ENCODE peak calls at places on chromosomes 13 and 19, in six cellular contexts. One of them, this sample, is unnamed.

GRCh38 chr13:109427148-109427547 is 359.2 kb downstream of the IRS2 start:
- DNase-seq in K562: no peak
- DNase-seq in HepG2: no peak
- DNase-seq in HL-60: no peak
- DNase-seq in SK-N-SH: no peak
- DNase-seq in GM12878: no peak
- DNase-seq in this sample: no peak

GRCh38 chr13:23707674-23708073 is 137.5 kb downstream of the TNFRSF19 start:
- DNase-seq in K562: no peak
- DNase-seq in HepG2: no peak
- DNase-seq in HL-60: no peak
- DNase-seq in SK-N-SH: no peak
- DNase-seq in GM12878: no peak
- DNase-seq in this sample: no peak

GRCh38 chr19:16340092-16340491 is 15.5 kb downstream of the KLF2 start:
- DNase-seq in K562: no peak
- DNase-seq in HepG2: peak
- DNase-seq in HL-60: no peak
- DNase-seq in SK-N-SH: no peak
- DNase-seq in GM12878: no peak
- DNase-seq in this sample: no peak

GRCh38 chr19:57280913-57281425 is 684 bp downstream of the ZNF460 start:
- DNase-seq in K562: no peak
- DNase-seq in HepG2: no peak
- DNase-seq in HL-60: peak
- DNase-seq in SK-N-SH: peak
- DNase-seq in GM12878: no peak
- DNase-seq in this sample: no peak

GRCh38 chr13:50441141-50441540 is 402.4 kb downstream of the DLEU7 start:
- DNase-seq in K562: no peak
- DNase-seq in HepG2: no peak
- DNase-seq in HL-60: no peak
- DNase-seq in SK-N-SH: no peak
- DNase-seq in GM12878: no peak
- DNase-seq in this sample: no peak

GRCh38 chr13:80037505-80037888 is 303.4 kb downstream of the SPRY2 start:
- DNase-seq in K562: no peak
- DNase-seq in HepG2: no peak
- DNase-seq in HL-60: no peak
- DNase-seq in SK-N-SH: no peak
- DNase-seq in GM12878: no peak
- DNase-seq in this sample: no peak

GRCh38 chr13:92677571-92677970 is 549.0 kb upstream of the GPC6 start:
- DNase-seq in K562: no peak
- DNase-seq in HepG2: no peak
- DNase-seq in HL-60: no peak
- DNase-seq in SK-N-SH: no peak
- DNase-seq in GM12878: no peak
- DNase-seq in this sample: no peak

GRCh38 chr13:88979465-88980180 is 1308.5 kb downstream of the SLITRK5 start:
- DNase-seq in K562: no peak
- DNase-seq in HepG2: no peak
- DNase-seq in HL-60: no peak
- DNase-seq in SK-N-SH: peak
- DNase-seq in GM12878: no peak
- DNase-seq in this sample: no peak

GRCh38 chr13:101648766-101649489 is 196.5 kb downstream of the ITGBL1 start:
- DNase-seq in K562: no peak
- DNase-seq in HepG2: no peak
- DNase-seq in HL-60: no peak
- DNase-seq in SK-N-SH: no peak
- DNase-seq in GM12878: no peak
- DNase-seq in this sample: no peak

DNA sequence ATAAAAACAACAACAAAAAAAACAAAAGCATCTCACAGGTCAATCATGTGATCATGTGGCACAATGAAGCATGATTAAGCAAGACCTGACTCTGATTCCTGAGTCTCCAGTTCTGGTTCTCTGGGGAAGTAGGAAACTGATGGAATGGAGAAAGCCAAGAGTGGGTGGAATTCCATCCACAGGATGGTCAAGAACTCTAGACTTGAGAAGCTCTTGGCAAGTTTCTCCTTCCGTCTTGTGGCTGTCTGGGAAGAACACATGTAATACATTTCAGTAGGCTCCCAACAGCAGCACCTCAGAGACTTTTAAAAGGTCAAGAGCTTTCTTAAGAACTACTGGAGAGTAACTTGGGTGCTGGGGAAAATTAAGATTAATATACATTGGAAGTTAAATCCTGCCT is 78.6 kb upstream of the TSHZ3 start:
- DNase-seq in K562: no peak
- DNase-seq in HepG2: no peak
- DNase-seq in HL-60: no peak
- DNase-seq in SK-N-SH: no peak
- DNase-seq in GM12878: no peak
- DNase-seq in this sample: no peak
- TF ChIP-seq GABPA in K562: no peak
- TF ChIP-seq GABPA in HepG2: no peak
- TF ChIP-seq GABPA in HL-60: no peak
- TF ChIP-seq GABPA in SK-N-SH: no peak
- TF ChIP-seq GABPA in GM12878: no peak
- TF ChIP-seq GABPA in this sample: no peak

DNA sequence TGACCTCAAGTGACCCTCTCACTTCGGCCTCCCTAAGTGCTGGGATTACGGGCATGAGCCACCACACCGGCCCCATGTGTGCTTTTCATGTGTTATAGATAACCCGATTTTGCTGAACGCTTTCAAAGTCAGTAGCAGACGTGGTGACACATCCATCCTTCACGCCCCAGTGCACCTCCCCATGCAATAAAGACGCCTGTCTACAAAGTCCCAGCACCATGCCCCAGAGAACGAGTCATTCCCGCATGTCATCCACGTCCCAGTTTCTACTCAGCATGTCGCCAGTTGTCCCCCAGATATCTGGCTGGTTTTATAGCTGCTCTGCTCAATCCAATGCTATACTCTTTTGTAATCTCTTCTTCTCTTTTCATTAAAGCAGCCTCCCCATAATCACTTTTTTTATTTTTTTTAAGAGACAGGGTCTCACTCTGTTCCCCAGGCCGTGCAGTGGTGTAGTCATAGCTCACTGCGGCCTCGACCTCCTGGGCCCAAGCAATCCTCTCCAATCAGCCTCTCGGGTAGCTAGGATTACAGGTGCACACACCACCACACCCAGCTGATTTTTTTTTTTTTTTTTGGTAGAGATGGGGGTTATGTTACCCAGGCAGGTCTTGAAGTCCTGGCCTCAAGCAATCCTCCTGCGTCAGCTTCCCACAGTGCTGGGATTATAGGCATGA is 42.5 kb downstream of the DNM2 start:
- DNase-seq in K562: no peak
- DNase-seq in HepG2: no peak
- DNase-seq in HL-60: no peak
- DNase-seq in SK-N-SH: no peak
- DNase-seq in GM12878: no peak
- DNase-seq in this sample: no peak
- TF ChIP-seq GABPA in K562: no peak
- TF ChIP-seq GABPA in HepG2: no peak
- TF ChIP-seq GABPA in HL-60: no peak
- TF ChIP-seq GABPA in SK-N-SH: no peak
- TF ChIP-seq GABPA in GM12878: no peak
- TF ChIP-seq GABPA in this sample: no peak

DNA sequence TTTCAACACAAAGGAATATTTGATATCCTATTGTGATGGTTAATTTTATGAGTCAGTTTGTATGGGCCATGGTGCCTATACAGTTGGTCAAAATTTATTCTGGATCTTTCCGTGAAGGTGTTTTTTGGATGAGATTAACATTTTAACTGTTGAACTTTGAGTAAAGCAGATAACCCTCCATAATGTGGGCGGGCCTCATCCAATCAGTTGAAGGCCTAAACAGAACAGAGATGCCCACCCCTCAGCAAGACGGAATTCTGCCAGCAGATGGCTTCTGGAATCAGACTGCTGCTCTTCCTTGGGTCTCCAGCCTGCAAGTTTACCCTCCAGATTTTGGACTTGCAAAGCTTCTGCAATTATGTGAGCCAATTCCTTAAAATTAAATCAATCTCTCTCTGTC is 16.0 kb downstream of the CSNK1A1L start:
- DNase-seq in K562: no peak
- DNase-seq in HepG2: no peak
- DNase-seq in HL-60: no peak
- DNase-seq in SK-N-SH: no peak
- DNase-seq in GM12878: no peak
- DNase-seq in this sample: no peak
- TF ChIP-seq GABPA in K562: no peak
- TF ChIP-seq GABPA in HepG2: no peak
- TF ChIP-seq GABPA in HL-60: no peak
- TF ChIP-seq GABPA in SK-N-SH: no peak
- TF ChIP-seq GABPA in GM12878: no peak
- TF ChIP-seq GABPA in this sample: no peak

DNA sequence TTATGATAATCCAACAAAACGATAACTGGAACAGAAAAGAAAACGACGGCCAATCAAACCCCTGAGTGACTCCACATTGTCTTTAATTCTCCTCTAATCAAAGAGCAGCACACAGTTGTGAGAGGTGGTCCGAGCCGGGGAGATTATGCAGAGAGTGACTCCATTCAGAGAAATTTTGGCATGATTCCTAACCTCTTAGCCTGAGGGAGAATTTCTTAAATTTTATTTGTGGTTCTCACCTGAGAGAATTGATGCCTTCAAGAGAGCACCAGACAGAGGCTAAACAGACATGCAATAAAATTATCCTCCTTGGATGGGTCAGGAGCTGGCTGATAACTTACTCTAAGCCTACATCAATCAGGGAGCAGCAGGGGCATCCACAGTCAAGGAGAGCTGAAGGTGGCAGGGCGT is 310.0 kb upstream of the KLF12 start:
- DNase-seq in K562: no peak
- DNase-seq in HepG2: no peak
- DNase-seq in HL-60: no peak
- DNase-seq in SK-N-SH: no peak
- DNase-seq in GM12878: no peak
- DNase-seq in this sample: no peak
- TF ChIP-seq GABPA in K562: no peak
- TF ChIP-seq GABPA in HepG2: no peak
- TF ChIP-seq GABPA in HL-60: no peak
- TF ChIP-seq GABPA in SK-N-SH: no peak
- TF ChIP-seq GABPA in GM12878: no peak
- TF ChIP-seq GABPA in this sample: no peak

This sample was measured in H1.